ENCODE peak calls at places on chromosomes 1 and 21, in six cellular contexts. One of them, this sample, is unnamed. For H3K4me1, the result is how much of the 10 kb centered on the place peaks cover.

GRCh38 chr21:45537111-45537745 is 5.0 kb downstream of the SLC19A1 start:
- DNase-seq in H9: no peak
- DNase-seq in IMR-90: no peak
- DNase-seq in H1: peak
- DNase-seq in neuronal stem cell: no peak
- DNase-seq in mesenchymal stem cell: no peak
- DNase-seq in this sample: no peak

GRCh38 chr1:24545673-24546072 is 10.2 kb upstream of the NCMAP start:
- DNase-seq in H9: no peak
- DNase-seq in IMR-90: no peak
- DNase-seq in H1: no peak
- DNase-seq in neuronal stem cell: no peak
- DNase-seq in mesenchymal stem cell: no peak
- DNase-seq in this sample: no peak

GRCh38 chr1:246687002-246687401 is 37.2 kb upstream of the SCCPDH start:
- DNase-seq in H9: peak
- DNase-seq in IMR-90: no peak
- DNase-seq in H1: peak
- DNase-seq in neuronal stem cell: no peak
- DNase-seq in mesenchymal stem cell: no peak
- DNase-seq in this sample: no peak

GRCh38 chr1:107990606-107991005 is 25.6 kb upstream of the VAV3 start:
- DNase-seq in H9: no peak
- DNase-seq in IMR-90: no peak
- DNase-seq in H1: no peak
- DNase-seq in neuronal stem cell: no peak
- DNase-seq in mesenchymal stem cell: no peak
- DNase-seq in this sample: peak

GRCh38 chr1:44314401-44314800 is 40.7 kb downstream of the ERI3 start:
- DNase-seq in H9: peak
- DNase-seq in IMR-90: no peak
- DNase-seq in H1: no peak
- DNase-seq in neuronal stem cell: no peak
- DNase-seq in mesenchymal stem cell: no peak
- DNase-seq in this sample: no peak

GRCh38 chr1:37420461-37420860 is 53.9 kb upstream of the ZC3H12A start:
- DNase-seq in H9: no peak
- DNase-seq in IMR-90: no peak
- DNase-seq in H1: no peak
- DNase-seq in neuronal stem cell: no peak
- DNase-seq in mesenchymal stem cell: no peak
- DNase-seq in this sample: peak

GRCh38 chr1:113008365-113008714 is 52.3 kb upstream of the SLC16A1 start:
- DNase-seq in H9: no peak
- DNase-seq in IMR-90: no peak
- DNase-seq in H1: no peak
- DNase-seq in neuronal stem cell: no peak
- DNase-seq in mesenchymal stem cell: no peak
- DNase-seq in this sample: no peak

GRCh38 chr1:88800382-88801051 is 90.8 kb downstream of the GTF2B start:
- DNase-seq in H9: no peak
- DNase-seq in IMR-90: peak
- DNase-seq in H1: peak
- DNase-seq in neuronal stem cell: no peak
- DNase-seq in mesenchymal stem cell: peak
- DNase-seq in this sample: peak

GRCh38 chr21:18499761-18500376 is 96.3 kb upstream of the TMPRSS15 start:
- DNase-seq in H9: no peak
- DNase-seq in IMR-90: peak
- DNase-seq in H1: peak
- DNase-seq in neuronal stem cell: peak
- DNase-seq in mesenchymal stem cell: peak
- DNase-seq in this sample: peak

GRCh38 chr1:8873506-8874229 is 4.8 kb downstream of the ENO1 start:
- DNase-seq in H9: peak
- DNase-seq in IMR-90: peak
- DNase-seq in H1: peak
- DNase-seq in neuronal stem cell: no peak
- DNase-seq in mesenchymal stem cell: peak
- DNase-seq in this sample: peak
- H3K4me1 ChIP-seq in H9: under half
- H3K4me1 ChIP-seq in IMR-90: under half
- H3K4me1 ChIP-seq in H1: under half
- H3K4me1 ChIP-seq in neuronal stem cell: under half
- H3K4me1 ChIP-seq in mesenchymal stem cell: under half
- H3K4me1 ChIP-seq in this sample: under half

DNA sequence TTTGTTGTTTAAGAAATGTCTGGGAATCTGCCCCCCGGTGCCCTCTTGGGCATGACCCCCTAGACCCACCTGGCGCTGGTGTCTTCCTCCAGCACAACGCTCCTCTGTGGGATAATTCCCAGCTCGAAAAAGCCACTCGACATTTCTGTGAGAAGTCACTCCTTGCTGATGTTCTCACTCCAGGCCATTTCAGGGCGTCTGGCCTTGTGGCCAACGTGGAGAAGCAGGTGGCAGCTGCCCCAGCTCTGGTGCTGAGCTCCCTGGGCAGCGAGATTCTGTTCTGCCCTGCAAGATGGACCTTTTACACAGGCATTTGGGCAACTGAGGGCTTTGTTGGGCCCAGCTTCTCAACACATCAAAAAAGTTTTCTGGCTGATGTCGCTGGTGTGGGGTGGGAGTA is 147.7 kb upstream of the WNT4 start:
- DNase-seq in H9: no peak
- DNase-seq in IMR-90: no peak
- DNase-seq in H1: peak
- DNase-seq in neuronal stem cell: no peak
- DNase-seq in mesenchymal stem cell: no peak
- DNase-seq in this sample: no peak
- H4K91ac ChIP-seq in H9: no peak
- H4K91ac ChIP-seq in IMR-90: no peak
- H4K91ac ChIP-seq in H1: no peak
- H4K91ac ChIP-seq in neuronal stem cell: no peak
- H4K91ac ChIP-seq in mesenchymal stem cell: no peak
- H4K91ac ChIP-seq in this sample: peak

DNA sequence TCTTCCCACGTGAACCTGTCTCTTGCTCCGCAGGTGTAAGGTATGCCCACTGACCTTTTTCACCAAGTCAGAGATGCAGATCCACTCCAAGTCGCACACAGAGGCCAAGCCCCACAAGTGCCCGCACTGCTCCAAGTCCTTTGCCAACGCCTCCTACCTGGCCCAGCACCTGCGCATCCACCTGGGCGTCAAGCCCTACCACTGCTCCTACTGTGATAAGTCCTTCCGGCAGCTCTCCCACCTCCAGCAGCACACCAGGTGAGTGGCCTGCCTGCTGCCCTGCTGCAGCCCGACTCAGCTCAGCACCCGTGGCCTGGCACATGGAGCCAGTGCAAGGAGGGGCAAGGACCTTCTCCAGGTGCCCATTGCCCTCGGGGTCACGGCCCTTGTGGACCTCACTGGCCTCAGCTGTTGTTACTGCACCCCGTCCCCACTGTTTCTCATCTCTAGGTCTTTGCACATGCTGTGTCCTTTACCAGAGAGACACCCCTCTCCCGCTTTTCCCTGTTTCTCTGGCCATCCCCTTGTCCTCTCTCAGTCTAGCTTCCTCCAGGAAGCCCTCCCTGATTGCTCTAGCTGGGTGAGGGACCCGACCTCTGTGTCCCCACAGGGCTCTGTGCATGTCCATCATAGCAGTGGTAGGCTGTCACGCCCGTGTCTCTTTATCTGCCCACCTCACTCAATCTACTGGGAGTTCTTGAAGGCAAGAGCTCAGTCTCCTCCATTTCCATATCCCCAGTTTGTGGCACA is 25.4 kb downstream of the ZNF362 start:
- DNase-seq in H9: no peak
- DNase-seq in IMR-90: no peak
- DNase-seq in H1: no peak
- DNase-seq in neuronal stem cell: no peak
- DNase-seq in mesenchymal stem cell: no peak
- DNase-seq in this sample: no peak
- H3K4ac ChIP-seq in H9: no peak
- H3K4ac ChIP-seq in IMR-90: no peak
- H3K4ac ChIP-seq in H1: no peak
- H3K4ac ChIP-seq in neuronal stem cell: no peak
- H3K4ac ChIP-seq in mesenchymal stem cell: no peak
- H3K4ac ChIP-seq in this sample: no peak

DNA sequence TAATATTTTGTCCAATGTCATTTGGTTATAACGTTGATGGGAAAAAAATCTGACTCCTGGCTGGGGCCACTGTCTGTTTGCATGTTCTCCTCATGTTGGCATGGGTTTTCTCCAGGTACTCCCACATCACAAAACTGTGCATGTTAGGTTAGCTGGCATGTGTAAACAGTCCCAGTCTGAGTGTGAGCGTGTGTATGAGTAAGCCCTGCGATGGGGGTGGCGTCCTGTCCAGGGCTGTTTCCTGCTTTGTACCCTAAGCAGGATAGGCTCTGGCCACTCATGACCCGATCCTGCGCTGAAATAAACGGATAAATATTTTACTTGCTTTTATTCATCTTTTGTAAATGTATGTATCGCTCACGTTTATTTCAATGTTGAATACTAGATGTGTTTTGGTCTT is 13.5 kb downstream of the EFCAB14 start:
- DNase-seq in H9: no peak
- DNase-seq in IMR-90: peak
- DNase-seq in H1: no peak
- DNase-seq in neuronal stem cell: no peak
- DNase-seq in mesenchymal stem cell: no peak
- DNase-seq in this sample: no peak
- H3K4me1 ChIP-seq in H9: under half
- H3K4me1 ChIP-seq in IMR-90: under half
- H3K4me1 ChIP-seq in H1: under half
- H3K4me1 ChIP-seq in neuronal stem cell: under half
- H3K4me1 ChIP-seq in mesenchymal stem cell: under half
- H3K4me1 ChIP-seq in this sample: under half

GRCh38 chr1:26959270-26959669 is 998 bp downstream of the KDF1 start:
- DNase-seq in H9: no peak
- DNase-seq in IMR-90: no peak
- DNase-seq in H1: no peak
- DNase-seq in neuronal stem cell: no peak
- DNase-seq in mesenchymal stem cell: no peak
- DNase-seq in this sample: no peak
- H4K91ac ChIP-seq in H9: no peak
- H4K91ac ChIP-seq in IMR-90: no peak
- H4K91ac ChIP-seq in H1: peak
- H4K91ac ChIP-seq in neuronal stem cell: no peak
- H4K91ac ChIP-seq in mesenchymal stem cell: no peak
- H4K91ac ChIP-seq in this sample: peak

This sample was measured in trophoblast cell.